ENCODE peak calls at places on chromosome 14, in six cellular contexts. W is cardiac muscle cell, I is mucosa of descending colon, K is lower lobe of right lung, J is fibroblast of pulmonary artery, O is psoas muscle. T is an unnamed sample.

GRCh38 chr14:74459289-74459946 is 33.4 kb upstream of the SYNDIG1L start:
- DNase-seq in W (peak), I (peak), K (no peak), J (peak), O (peak), T (no peak)

GRCh38 chr14:105353163-105353562 is 38.6 kb downstream of the PACS2 start:
- DNase-seq in W (no peak), I (no peak), K (no peak), J (no peak), O (no peak), T (no peak)

GRCh38 chr14:103008768-103009342 is 48.5 kb downstream of the CDC42BPB start:
- DNase-seq in W (peak), I (no peak), K (no peak), J (peak), O (peak), T (no peak)

GRCh38 chr14:55654233-55654632 is 74.2 kb downstream of the KTN1 start:
- DNase-seq in W (peak), I (no peak), K (no peak), J (peak), O (no peak), T (no peak)

GRCh38 chr14:61940669-61941420 is 178.6 kb downstream of the SNAPC1 start:
- DNase-seq in W (no peak), I (no peak), K (no peak), J (no peak), O (no peak), T (no peak)

GRCh38 chr14:93301821-93302447 is 30.9 kb downstream of the BTBD7 start:
- DNase-seq in W (no peak), I (no peak), K (no peak), J (no peak), O (no peak), T (no peak)

GRCh38 chr14:51398898-51399297 is 158.9 kb downstream of the TMX1 start:
- DNase-seq in W (peak), I (no peak), K (no peak), J (peak), O (peak), T (no peak)

GRCh38 chr14:104112113-104112505 is 26.3 kb upstream of the KIF26A start:
- DNase-seq in W (no peak), I (no peak), K (no peak), J (no peak), O (peak), T (no peak)

GRCh38 chr14:102663031-102663430 is 70.6 kb downstream of the RCOR1 start:
- DNase-seq in W (peak), I (no peak), K (no peak), J (peak), O (no peak), T (no peak)

GRCh38 chr14:101235042-101235871 is 326.0 kb upstream of the DIO3 start:
- DNase-seq in W (peak), I (peak), K (peak), J (peak), O (peak), T (no peak)

GRCh38 chr14:30790827-30791226 is 83.5 kb upstream of the COCH start:
- DNase-seq in W (peak), I (no peak), K (no peak), J (no peak), O (no peak), T (no peak)

GRCh38 chr14:106308839-106309389 is 782.5 kb downstream of the TMEM121 start:
- DNase-seq in W (no peak), I (peak), K (peak), J (no peak), O (no peak), T (peak)

GRCh38 chr14:67749341-67750110 is 47.8 kb downstream of the RDH12 start:
- DNase-seq in W (peak), I (no peak), K (no peak), J (peak), O (no peak), T (no peak)

GRCh38 chr14:68718033-68718725 is 74.7 kb downstream of the ZFP36L1 start:
- DNase-seq in W (no peak), I (no peak), K (no peak), J (no peak), O (no peak), T (no peak)

GRCh38 chr14:69650948-69651369 is 39.6 kb downstream of the SUSD6 start:
- DNase-seq in W (peak), I (no peak), K (no peak), J (peak), O (no peak), T (no peak)

GRCh38 chr14:100900837-100901390 is 2.6 kb downstream of the RTL1 start:
- DNase-seq in W (peak), I (peak), K (peak), J (peak), O (peak), T (no peak)

GRCh38 chr14:31934767-31935266 is 142.3 kb upstream of the ARHGAP5 start:
- DNase-seq in W (peak), I (peak), K (no peak), J (peak), O (no peak), T (no peak)

GRCh38 chr14:74604157-74604556 is 7.9 kb downstream of the LTBP2 start:
- DNase-seq in W (no peak), I (no peak), K (no peak), J (no peak), O (no peak), T (no peak)

GRCh38 chr14:104307246-104307626 is 168.8 kb downstream of the KIF26A start:
- DNase-seq in W (no peak), I (no peak), K (no peak), J (no peak), O (no peak), T (no peak)

GRCh38 chr14:21209185-21209584 is 53.3 kb upstream of the OR5AU1 start:
- DNase-seq in W (no peak), I (no peak), K (no peak), J (no peak), O (no peak), T (no peak)

GRCh38 chr14:31921741-31922140 is 155.4 kb upstream of the ARHGAP5 start:
- DNase-seq in W (no peak), I (no peak), K (no peak), J (no peak), O (no peak), T (no peak)

GRCh38 chr14:91374287-91374880 is 43.2 kb downstream of the CCDC88C start:
- DNase-seq in W (no peak), I (no peak), K (no peak), J (no peak), O (no peak), T (no peak)

GRCh38 chr14:62138593-62138992 is 376.4 kb downstream of the SNAPC1 start:
- DNase-seq in W (peak), I (no peak), K (no peak), J (peak), O (no peak), T (no peak)

GRCh38 chr14:104800600-104801283 is at the start of gene ZBTB42:
- DNase-seq in W (peak), I (peak), K (peak), J (peak), O (peak), T (peak)

GRCh38 chr14:38357557-38357956 is 101.7 kb upstream of the CLEC14A start:
- DNase-seq in W (peak), I (no peak), K (no peak), J (peak), O (no peak), T (no peak)

GRCh38 chr14:42229976-42230375 is 623.3 kb downstream of the LRFN5 start:
- DNase-seq in W (no peak), I (no peak), K (no peak), J (no peak), O (no peak), T (no peak)

GRCh38 chr14:56243110-56243509 is 124.9 kb downstream of the PELI2 start:
- DNase-seq in W (no peak), I (no peak), K (no peak), J (no peak), O (no peak), T (no peak)

GRCh38 chr14:78530078-78530477 is 359.9 kb downstream of the NRXN3 start:
- DNase-seq in W (peak), I (no peak), K (no peak), J (peak), O (no peak), T (no peak)

GRCh38 chr14:28245216-28245615 is 521.4 kb upstream of the FOXG1 start:
- DNase-seq in W (no peak), I (no peak), K (no peak), J (no peak), O (no peak), T (no peak)

GRCh38 chr14:68734231-68734732 is 58.6 kb downstream of the ZFP36L1 start:
- DNase-seq in W (no peak), I (no peak), K (no peak), J (no peak), O (no peak), T (peak)

GRCh38 chr14:94917041-94917600 is 147.2 kb upstream of the GSC start:
- DNase-seq in W (no peak), I (no peak), K (no peak), J (no peak), O (no peak), T (no peak)

GRCh38 chr14:22476005-22476751 is 112.8 kb downstream of the DAD1 start:
- DNase-seq in W (no peak), I (no peak), K (no peak), J (no peak), O (no peak), T (no peak)

GRCh38 chr14:22475381-22475780 is 113.6 kb downstream of the DAD1 start:
- DNase-seq in W (no peak), I (no peak), K (no peak), J (no peak), O (no peak), T (no peak)

GRCh38 chr14:22476882-22477281 is 112.1 kb downstream of the DAD1 start:
- DNase-seq in W (no peak), I (no peak), K (no peak), J (no peak), O (no peak), T (no peak)

GRCh38 chr14:22472935-22473854 is 115.8 kb downstream of the DAD1 start:
- DNase-seq in W (peak), I (no peak), K (no peak), J (peak), O (no peak), T (peak)

GRCh38 chr14:22474730-22475351 is 114.2 kb downstream of the DAD1 start:
- DNase-seq in W (peak), I (no peak), K (no peak), J (peak), O (no peak), T (no peak)
- TF ChIP-seq CTCF in W (no peak), I (no peak), K (no peak), J (no peak), O (no peak), T (no peak)

DNA sequence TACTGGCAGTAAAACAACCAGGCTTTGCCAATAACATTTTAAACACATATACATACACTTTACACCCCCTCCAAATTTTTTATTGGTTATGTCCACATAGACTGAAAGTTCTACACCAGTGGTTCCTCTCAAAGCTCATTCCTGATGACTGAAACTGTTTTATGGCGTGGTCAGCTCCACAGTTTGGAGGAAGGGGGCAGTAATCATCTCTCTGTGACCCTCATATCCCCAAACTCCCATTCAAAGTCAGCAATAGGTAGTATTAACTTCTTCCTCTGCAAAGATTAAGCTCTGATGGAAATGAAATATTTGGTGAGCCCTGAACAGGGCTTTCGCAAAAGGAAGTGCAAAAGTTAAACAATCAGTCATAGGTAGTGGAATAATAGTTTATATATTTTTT is 55.3 kb upstream of the DAAM1 start:
- DNase-seq in W (peak), I (no peak), K (no peak), J (peak), O (no peak), T (no peak)
- TF ChIP-seq CTCF in W (peak), I (no peak), K (no peak), J (peak), O (no peak), T (no peak)

GRCh38 chr14:87690076-87690661 is 302.8 kb downstream of the GALC start:
- DNase-seq in W (no peak), I (no peak), K (no peak), J (no peak), O (no peak), T (no peak)
- TF ChIP-seq CTCF in W (no peak), I (no peak), K (no peak), J (no peak), O (no peak), T (no peak)

DNA sequence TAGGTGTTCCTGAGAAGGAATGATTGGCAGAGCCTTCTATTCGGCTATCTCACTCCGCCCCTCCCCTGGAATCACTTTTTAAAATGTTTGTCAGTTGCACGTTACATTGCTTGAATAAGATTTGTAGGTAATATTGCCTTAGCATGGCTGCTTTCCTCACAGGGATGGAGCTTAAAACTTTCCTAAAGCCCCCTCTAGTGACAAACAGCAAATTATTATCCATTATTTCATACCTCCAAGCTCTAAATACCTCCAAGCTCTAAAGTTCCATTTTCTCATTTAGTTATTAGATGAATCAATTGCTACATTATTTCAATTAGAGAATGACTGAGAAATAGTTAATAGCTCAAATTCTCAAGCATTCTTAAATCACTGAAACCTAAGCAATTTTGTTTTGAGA is 5.1 kb upstream of the SPATA7 start:
- DNase-seq in W (peak), I (no peak), K (no peak), J (peak), O (no peak), T (no peak)
- TF ChIP-seq CTCF in W (peak), I (no peak), K (no peak), J (peak), O (no peak), T (no peak)

GRCh38 chr14:96256420-96256819 is 410 bp downstream of the BDKRB1 start:
- DNase-seq in W (no peak), I (no peak), K (no peak), J (no peak), O (no peak), T (no peak)
- TF ChIP-seq CTCF in W (peak), I (no peak), K (no peak), J (peak), O (no peak), T (no peak)

GRCh38 chr14:76514599-76514998 is 138.7 kb downstream of the ESRRB start:
- DNase-seq in W (peak), I (no peak), K (no peak), J (peak), O (no peak), T (no peak)
- TF ChIP-seq CTCF in W (peak), I (no peak), K (no peak), J (peak), O (no peak), T (no peak)

GRCh38 chr14:80055912-80056801 is 155.1 kb downstream of the DIO2 start:
- DNase-seq in W (peak), I (no peak), K (no peak), J (peak), O (peak), T (no peak)
- TF ChIP-seq CTCF in W (peak), I (no peak), K (peak), J (peak), O (peak), T (no peak)

GRCh38 chr14:23381871-23382270 is 5.0 kb downstream of the CMTM5 start:
- DNase-seq in W (no peak), I (no peak), K (no peak), J (no peak), O (no peak), T (no peak)
- TF ChIP-seq CTCF in W (no peak), I (no peak), K (no peak), J (no peak), O (no peak), T (no peak)

T was measured in natural killer cell.